ENCODE peak calls at places on chromosomes 2 and 18, in six cellular contexts. H is GM23338, U is spleen, I is transverse colon, F is sigmoid colon, K is HCT116. Y is an unnamed sample.

GRCh38 chr2:147826615-147827375 is 18.0 kb upstream of the ACVR2A start:
- DNase-seq in K (no peak), I (no peak), U (peak), F (no peak), H (no peak), Y (no peak)

GRCh38 chr2:233380132-233381012 is 26.1 kb downstream of the DGKD start:
- DNase-seq in F (no peak), K (no peak), U (no peak), I (no peak), H (no peak), Y (no peak)

GRCh38 chr2:74501335-74502071 is 2.1 kb upstream of the LBX2 start:
- DNase-seq in H (peak), I (no peak), F (no peak), U (peak), K (no peak), Y (no peak)

GRCh38 chr2:43400508-43400907 is 174.1 kb upstream of the ZFP36L2 start:
- DNase-seq in H (no peak), I (no peak), F (no peak), K (no peak), U (no peak), Y (no peak)

GRCh38 chr2:69192176-69192945 is 179.4 kb downstream of the ANTXR1 start:
- DNase-seq in K (no peak), I (peak), U (no peak), H (peak), F (no peak), Y (no peak)

GRCh38 chr2:160220545-160221009 is 20.5 kb upstream of the ITGB6 start:
- DNase-seq in F (no peak), U (no peak), H (peak), I (no peak), K (no peak), Y (peak)

GRCh38 chr18:47750889-47751423 is 179.5 kb downstream of the SMAD2 start:
- DNase-seq in I (no peak), F (no peak), U (no peak), K (no peak), H (no peak), Y (no peak)

GRCh38 chr18:54950221-54950620 is 9.0 kb downstream of the CCDC68 start:
- DNase-seq in F (no peak), H (no peak), I (no peak), K (peak), U (no peak), Y (no peak)

GRCh38 chr2:70062270-70062669 is 25.0 kb upstream of the PCBP1 start:
- DNase-seq in U (no peak), K (no peak), F (peak), H (peak), I (no peak), Y (no peak)

GRCh38 chr18:903703-904102 is 968 bp upstream of the ADCYAP1 start:
- DNase-seq in H (peak), F (no peak), K (no peak), U (no peak), I (no peak), Y (no peak)

GRCh38 chr18:3603460-3604259 is 153.7 kb downstream of the TGIF1 start:
- DNase-seq in H (peak), U (peak), I (no peak), K (peak), F (peak), Y (peak)

GRCh38 chr2:26423750-26424149 is 22.0 kb downstream of the DRC1 start:
- DNase-seq in I (no peak), H (no peak), F (no peak), K (no peak), U (no peak), Y (no peak)

GRCh38 chr18:39051013-39051412 is 1485.4 kb upstream of the CELF4 start:
- DNase-seq in U (no peak), H (no peak), K (no peak), F (no peak), I (no peak), Y (no peak)

GRCh38 chr2:241558532-241559488 is at the start of gene BOK:
- DNase-seq in U (no peak), H (peak), I (peak), F (peak), K (peak), Y (peak)

GRCh38 chr2:3368261-3368722 is 9.3 kb downstream of the EIPR1 start:
- DNase-seq in I (no peak), F (no peak), H (no peak), K (no peak), U (no peak), Y (no peak)

GRCh38 chr18:76209597-76209996 is 285.4 kb downstream of the ZNF516 start:
- DNase-seq in H (no peak), K (no peak), I (no peak), U (no peak), F (no peak), Y (no peak)
- H3K4me3 ChIP-seq in H (no peak), K (no peak), I (no peak), U (no peak), F (no peak), Y (no peak)

GRCh38 chr18:80227472-80227871 is 19.8 kb downstream of the PARD6G start:
- DNase-seq in F (no peak), I (no peak), K (no peak), U (no peak), H (no peak), Y (no peak)
- TF ChIP-seq POLR2AphosphoS5 in F (no peak), I (no peak), K (no peak), U (no peak), H (no peak), Y (no peak)

DNA sequence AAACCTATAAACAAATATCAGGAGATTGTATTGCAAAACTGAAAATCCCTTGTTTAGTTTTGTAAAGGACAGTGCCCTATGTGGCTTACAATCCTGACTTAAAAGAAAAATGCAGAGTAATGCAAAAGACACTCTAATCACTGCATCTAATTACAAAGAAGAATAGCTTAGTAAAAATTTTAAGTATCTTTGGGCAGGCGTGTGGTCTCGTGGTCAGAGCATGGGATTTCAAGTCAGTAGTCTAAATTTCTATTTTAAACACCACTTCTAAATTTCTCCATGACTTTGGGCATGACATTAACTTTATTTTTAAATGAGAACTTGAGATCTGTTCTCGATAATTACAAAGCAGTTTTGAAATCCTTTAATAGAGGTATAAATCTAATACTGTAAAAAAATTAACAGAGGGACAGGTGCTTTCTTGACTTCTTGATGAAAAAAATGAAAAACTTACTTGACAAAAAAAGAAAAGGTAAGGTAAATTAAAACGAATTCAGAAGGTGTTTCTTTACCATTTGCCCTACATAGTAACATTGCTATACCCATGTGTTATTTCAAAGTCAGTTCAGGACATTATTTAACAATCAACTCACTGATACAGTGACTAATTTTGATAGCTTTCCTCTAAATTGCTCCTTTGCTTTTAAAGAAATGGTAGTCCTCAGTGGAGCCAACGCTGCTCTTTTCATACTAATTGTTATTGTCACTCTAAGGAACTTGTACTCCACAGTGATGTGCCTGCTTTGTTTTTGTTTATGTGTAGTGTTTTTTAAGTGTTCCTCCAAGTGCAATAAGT is 17.6 kb upstream of the FTCDNL1 start:
- DNase-seq in I (no peak), H (no peak), U (no peak), F (no peak), K (no peak), Y (no peak)
- H3K27ac ChIP-seq in I (no peak), H (peak), U (no peak), F (no peak), K (no peak), Y (no peak)

GRCh38 chr2:120818441-120818920 is 82.8 kb downstream of the GLI2 start:
- DNase-seq in I (peak), F (peak), H (no peak), K (no peak), U (peak), Y (no peak)
- H3K4me3 ChIP-seq in I (no peak), F (no peak), H (no peak), K (no peak), U (no peak), Y (no peak)

GRCh38 chr2:106851055-106851454 is 34.9 kb downstream of the ST6GAL2 start:
- DNase-seq in K (no peak), U (no peak), F (no peak), I (no peak), H (no peak), Y (no peak)

GRCh38 chr2:106852103-106852502 is 33.9 kb downstream of the ST6GAL2 start:
- DNase-seq in H (peak), K (no peak), I (no peak), U (no peak), F (no peak), Y (no peak)

GRCh38 chr2:106847366-106847765 is 38.6 kb downstream of the ST6GAL2 start:
- DNase-seq in H (no peak), U (no peak), K (no peak), I (no peak), F (no peak), Y (no peak)

GRCh38 chr2:106849253-106849652 is 36.7 kb downstream of the ST6GAL2 start:
- DNase-seq in F (no peak), H (no peak), U (no peak), K (no peak), I (no peak), Y (no peak)

GRCh38 chr2:106851475-106851874 is 34.5 kb downstream of the ST6GAL2 start:
- DNase-seq in I (no peak), K (no peak), F (no peak), H (no peak), U (no peak), Y (no peak)
- TF ChIP-seq POLR2AphosphoS5 in I (no peak), K (no peak), F (no peak), H (no peak), U (no peak), Y (no peak)

GRCh38 chr18:8050616-8051314 is 483.6 kb downstream of the PTPRM start:
- DNase-seq in H (no peak), F (no peak), I (no peak), K (no peak), U (no peak), Y (no peak)
- H3K27ac ChIP-seq in H (no peak), F (no peak), I (no peak), K (no peak), U (peak), Y (no peak)

GRCh38 chr2:66578853-66579158 is 143.9 kb downstream of the MEIS1 start:
- DNase-seq in I (no peak), K (no peak), U (no peak), H (no peak), F (no peak), Y (no peak)
- H3K4me3 ChIP-seq in I (no peak), K (no peak), U (no peak), H (peak), F (peak), Y (no peak)

GRCh38 chr2:237873961-237874551 is 14.6 kb downstream of the RAMP1 start:
- DNase-seq in H (no peak), K (no peak), U (peak), F (peak), I (no peak), Y (no peak)

GRCh38 chr2:237872178-237872887 is 12.9 kb downstream of the RAMP1 start:
- DNase-seq in I (no peak), K (no peak), H (no peak), U (peak), F (peak), Y (no peak)

GRCh38 chr2:237875234-237876055 is 16.0 kb downstream of the RAMP1 start:
- DNase-seq in U (peak), F (peak), I (no peak), H (no peak), K (no peak), Y (no peak)

GRCh38 chr2:237874585-237875161 is 15.2 kb downstream of the RAMP1 start:
- DNase-seq in F (peak), I (no peak), U (peak), K (no peak), H (no peak), Y (no peak)

DNA sequence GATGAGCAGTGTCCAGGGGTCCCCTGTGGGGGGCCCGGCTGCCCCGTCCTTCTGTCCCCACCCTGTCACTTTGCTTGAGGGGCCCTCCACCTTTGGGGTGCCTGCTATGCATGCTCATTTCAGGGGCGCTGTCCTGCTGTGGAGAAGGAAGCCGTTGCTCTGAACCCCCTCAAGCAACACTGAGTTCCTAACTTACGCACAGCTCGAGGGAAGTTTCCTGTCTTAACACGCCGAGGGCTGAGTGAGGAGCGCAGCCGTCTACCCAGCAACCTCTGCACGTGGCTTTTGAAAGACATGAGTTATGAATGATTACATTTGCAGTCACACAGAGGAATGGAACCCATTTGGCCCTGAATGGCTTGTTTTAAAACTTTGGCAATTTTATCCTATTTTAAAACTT is 14.0 kb downstream of the RAMP1 start:
- DNase-seq in K (no peak), H (no peak), U (peak), I (no peak), F (peak), Y (no peak)
- TF ChIP-seq POLR2AphosphoS5 in K (no peak), H (no peak), U (no peak), I (no peak), F (peak), Y (peak)

Y was measured in prostate gland.